ENCODE peak calls at places on chromosomes 12 and 14, in eight cellular contexts. S is GM13977, B is GF-D8, W is bronchial epithelial cell, U is left cardiac atrium, K is NCI-H1092 treated with DMSO at 0.1 percent for 48 hours, M is NCI-H774, G is substantia nigra. Z is an unnamed sample.

GRCh38 chr12:68497702-68498101 is 113.0 kb upstream of the RAP1B start:
- DNase-seq in M (no peak), B (no peak), K (no peak), S (no peak), U (no peak), G (no peak), W (no peak), Z (no peak)

GRCh38 chr12:123889848-123890535 is 82.6 kb downstream of the CCDC92 start:
- DNase-seq in W (no peak), G (no peak), K (no peak), B (no peak), M (no peak), U (no peak), S (no peak), Z (no peak)

GRCh38 chr12:122499991-122500684 is 594 bp downstream of the ZCCHC8 start:
- DNase-seq in B (peak), W (peak), M (peak), S (peak), G (no peak), U (peak), K (peak), Z (peak)

GRCh38 chr14:64979336-64980074 is 7.2 kb upstream of the FNTB start:
- DNase-seq in W (no peak), S (no peak), B (no peak), U (no peak), M (no peak), K (no peak), G (no peak), Z (no peak)

GRCh38 chr12:18383203-18383602 is 121.9 kb downstream of the PIK3C2G start:
- DNase-seq in S (no peak), M (no peak), B (no peak), U (no peak), K (no peak), G (no peak), W (peak), Z (no peak)

GRCh38 chr14:70029296-70030132 is 150.3 kb downstream of the SMOC1 start:
- DNase-seq in K (no peak), G (no peak), B (no peak), W (no peak), M (no peak), S (no peak), U (no peak), Z (no peak)

GRCh38 chr14:69712217-69712565 is 54.8 kb upstream of the SRSF5 start:
- DNase-seq in M (no peak), G (no peak), W (no peak), U (no peak), K (peak), B (no peak), S (no peak), Z (no peak)

GRCh38 chr14:68628605-68629310 is 164.1 kb downstream of the ZFP36L1 start:
- DNase-seq in M (no peak), B (no peak), U (no peak), W (peak), S (no peak), K (no peak), G (no peak), Z (no peak)

GRCh38 chr12:128771681-128772080 is 52.1 kb downstream of the SLC15A4 start:
- DNase-seq in U (no peak), S (no peak), B (no peak), M (no peak), W (peak), K (no peak), G (no peak), Z (no peak)

GRCh38 chr12:89648211-89648930 is 60.3 kb downstream of the ATP2B1 start:
- DNase-seq in G (no peak), W (peak), B (no peak), S (no peak), K (no peak), M (no peak), U (no peak), Z (no peak)

Z was measured in NCI-H1436.